ENCODE peak calls at places on chromosomes 6 and 20, in six cellular contexts. J is stimulated activated CD4-positive, alpha-beta T cell treated with anti-CD3 and anti-CD28 coated beads, Interleukin-15, amount 100 ng/mL, for 1 hour; K is HFFc6; V is T1000; U is stomach; Y is CD8-positive, alpha-beta T cell. E is an unnamed sample.

GRCh38 chr6:107870379-107870778 is 46.3 kb upstream of the SCML4 start:
- DNase-seq in V (no peak), U (no peak), J (no peak), Y (no peak), K (peak), E (no peak)

GRCh38 chr6:21158873-21159272 is 434.7 kb upstream of the SOX4 start:
- DNase-seq in J (no peak), U (no peak), V (no peak), K (no peak), Y (no peak), E (no peak)

GRCh38 chr20:60297649-60298048 is 339.4 kb downstream of the CDH26 start:
- DNase-seq in K (no peak), V (no peak), Y (no peak), J (no peak), U (peak), E (no peak)

GRCh38 chr6:38213275-38213674 is 393.7 kb downstream of the ZFAND3 start:
- DNase-seq in V (no peak), Y (no peak), U (no peak), K (peak), J (no peak), E (no peak)

GRCh38 chr6:74991573-74992332 is 214.1 kb downstream of the COL12A1 start:
- DNase-seq in J (no peak), K (peak), U (no peak), Y (no peak), V (no peak), E (no peak)

GRCh38 chr6:112282217-112282616 is 27.9 kb upstream of the LAMA4 start:
- DNase-seq in K (peak), V (no peak), U (no peak), Y (no peak), J (no peak), E (no peak)

GRCh38 chr6:138293428-138293827 is 75.1 kb upstream of the PBOV1 start:
- DNase-seq in J (no peak), V (no peak), U (no peak), K (peak), Y (no peak), E (no peak)

GRCh38 chr6:42142118-42142835 is at the start of gene C6orf132:
- DNase-seq in K (peak), Y (no peak), V (no peak), U (peak), J (no peak), E (no peak)

GRCh38 chr6:34018961-34019606 is 126.8 kb downstream of the GRM4 start:
- DNase-seq in J (no peak), Y (no peak), U (no peak), K (no peak), V (no peak), E (no peak)

GRCh38 chr20:53805895-53806384 is 212.3 kb upstream of the ZNF217 start:
- DNase-seq in K (peak), U (no peak), Y (no peak), V (peak), J (no peak), E (no peak)

GRCh38 chr20:43372051-43372450 is 85.6 kb upstream of the SRSF6 start:
- DNase-seq in J (no peak), K (no peak), Y (no peak), V (no peak), U (no peak), E (no peak)

GRCh38 chr6:107820571-107821261 is 3.4 kb downstream of the SCML4 start:
- DNase-seq in U (peak), V (no peak), K (no peak), J (no peak), Y (peak), E (peak)

GRCh38 chr6:31058128-31058894 is 48.0 kb downstream of the MUC22 start:
- DNase-seq in J (no peak), U (no peak), K (peak), V (peak), Y (no peak), E (no peak)

GRCh38 chr6:159729598-159729997 is 2.3 kb downstream of the WTAP start:
- DNase-seq in V (no peak), K (no peak), Y (no peak), U (no peak), J (no peak), E (no peak)

GRCh38 chr6:130743175-130743574 is 84.0 kb upstream of the SMLR1 start:
- DNase-seq in J (no peak), Y (no peak), V (no peak), K (no peak), U (no peak), E (no peak)

GRCh38 chr20:53138454-53139291 is 166.5 kb downstream of the TSHZ2 start:
- DNase-seq in Y (no peak), K (no peak), V (no peak), J (no peak), U (no peak), E (no peak)

GRCh38 chr6:39891353-39891752 is 42.9 kb downstream of the MOCS1 start:
- DNase-seq in U (no peak), K (no peak), V (no peak), J (no peak), Y (no peak), E (no peak)

GRCh38 chr6:21342496-21342895 is 251.1 kb upstream of the SOX4 start:
- DNase-seq in U (no peak), J (no peak), Y (no peak), V (no peak), K (peak), E (no peak)

GRCh38 chr20:24782221-24782620 is 166.8 kb upstream of the CST7 start:
- DNase-seq in V (no peak), U (no peak), K (no peak), Y (no peak), J (no peak), E (no peak)

GRCh38 chr6:45808917-45809316 is 206.7 kb downstream of the CLIC5 start:
- DNase-seq in K (no peak), U (no peak), V (no peak), Y (no peak), J (no peak), E (no peak)